ENCODE peak calls at places on chromosomes 1 and 21, in four cellular contexts. G, F, N and Q are unnamed samples. For H3K27me3, the result is how much of the 10 kb centered on the place peaks cover.

GRCh38 chr1:230879781-230880180 is 11.5 kb upstream of the C1orf198 start:
- DNase-seq in G (no peak), F (no peak), N (no peak), Q (no peak)

GRCh38 chr1:112575154-112575804 is 43.7 kb downstream of the ST7L start:
- DNase-seq in G (no peak), F (no peak), N (no peak), Q (no peak)

GRCh38 chr1:55040953-55041494 is 1.7 kb downstream of the PCSK9 start:
- DNase-seq in G (no peak), F (no peak), N (no peak), Q (no peak)

GRCh38 chr1:69038379-69038778 is 529.3 kb upstream of the LRRC7 start:
- DNase-seq in G (no peak), F (no peak), N (no peak), Q (no peak)

GRCh38 chr1:207676153-207676552 is 31.2 kb downstream of the CR1L start:
- DNase-seq in G (no peak), F (no peak), N (no peak), Q (no peak)

GRCh38 chr1:94955767-94956632 is 29.1 kb upstream of the CNN3 start:
- DNase-seq in G (no peak), F (no peak), N (peak), Q (no peak)

GRCh38 chr1:181139631-181140051 is 51.1 kb downstream of the IER5 start:
- DNase-seq in G (no peak), F (no peak), N (no peak), Q (no peak)

GRCh38 chr21:39518845-39519205 is 67.1 kb downstream of the SH3BGR start:
- DNase-seq in G (no peak), F (no peak), N (no peak), Q (no peak)

GRCh38 chr1:49995734-49996133 is 28.0 kb downstream of the AGBL4 start:
- DNase-seq in G (no peak), F (no peak), N (no peak), Q (no peak)

GRCh38 chr21:34243562-34243961 is 120.2 kb upstream of the KCNE2 start:
- DNase-seq in G (peak), F (no peak), N (no peak), Q (no peak)

GRCh38 chr1:151811181-151811580 is 6.0 kb upstream of the LINGO4 start:
- DNase-seq in G (no peak), F (no peak), N (no peak), Q (no peak)

GRCh38 chr1:117886101-117886795 is 43.2 kb downstream of the GDAP2 start:
- DNase-seq in G (no peak), F (no peak), N (no peak), Q (no peak)

GRCh38 chr1:154992721-154993571 is 440 bp upstream of the LENEP start:
- DNase-seq in G (no peak), F (no peak), N (peak), Q (peak)

GRCh38 chr1:196152975-196153374 is 455.3 kb downstream of the KCNT2 start:
- DNase-seq in G (no peak), F (no peak), N (no peak), Q (no peak)

GRCh38 chr1:107247679-107248078 is 106.8 kb downstream of the NTNG1 start:
- DNase-seq in G (no peak), F (no peak), N (no peak), Q (no peak)

GRCh38 chr1:70024272-70024671 is 181.1 kb downstream of the LRRC40 start:
- DNase-seq in G (no peak), F (no peak), N (no peak), Q (no peak)

GRCh38 chr1:26981146-26981846 is 12.2 kb upstream of the TRNP1 start:
- DNase-seq in G (no peak), F (no peak), N (no peak), Q (no peak)

GRCh38 chr1:22295396-22295795 is 152.5 kb upstream of the WNT4 start:
- DNase-seq in G (no peak), F (no peak), N (no peak), Q (no peak)
- H3K27me3 ChIP-seq in G (under half), F (under half), N (under half), Q (under half)

GRCh38 chr1:205590777-205591513 is 40.9 kb downstream of the ELK4 start:
- DNase-seq in G (no peak), F (no peak), N (no peak), Q (no peak)
- H3K27ac ChIP-seq in G (no peak), F (no peak), N (no peak), Q (no peak)

DNA sequence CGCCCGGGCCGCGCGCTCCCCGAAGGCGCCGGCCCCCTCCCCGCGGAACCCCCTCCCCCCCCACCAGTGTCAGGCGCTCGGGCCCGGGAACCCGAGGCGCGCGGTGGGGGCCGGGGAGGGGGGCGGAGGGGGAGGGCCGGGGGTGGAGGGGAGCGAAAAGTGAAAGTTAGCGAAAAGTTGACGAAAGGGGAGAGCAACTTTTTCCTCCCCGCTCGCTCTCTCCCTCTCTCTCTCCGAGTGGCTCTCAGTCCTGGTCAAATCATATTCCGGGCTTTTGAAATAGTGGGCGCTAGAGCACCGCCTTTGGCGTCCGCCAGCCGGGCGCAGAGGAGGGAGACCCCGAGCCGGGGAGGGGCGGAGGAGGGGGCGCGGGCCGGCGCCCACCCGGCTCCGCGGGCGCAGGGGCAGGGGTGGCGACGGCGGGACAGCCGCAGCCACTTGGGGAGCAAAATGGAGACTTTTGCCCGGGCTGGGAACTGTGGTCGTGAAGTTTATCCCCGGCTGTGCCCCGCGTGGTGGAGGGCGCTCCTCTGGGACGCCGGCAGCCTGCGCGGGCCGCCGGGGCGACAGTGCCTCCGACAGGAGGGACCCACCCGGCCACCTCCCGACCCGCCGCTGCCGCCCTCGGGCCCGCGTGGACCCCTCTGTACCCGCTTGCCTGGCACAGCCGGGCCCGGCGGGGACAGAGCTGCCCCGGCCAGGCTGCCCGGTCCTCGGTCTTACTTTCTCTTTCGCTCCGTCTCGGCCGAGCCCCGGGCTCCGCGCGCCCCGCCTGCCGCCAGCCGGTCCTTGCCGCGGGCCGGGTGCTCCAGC is 694 bp downstream of the PRDM16 start:
- DNase-seq in G (peak), F (no peak), N (peak), Q (peak)
- H3K27me3 ChIP-seq in G (under half), F (under half), N (under half), Q (half or more)

GRCh38 chr1:209643295-209644020 is 8.8 kb downstream of the LAMB3 start:
- DNase-seq in G (peak), F (no peak), N (peak), Q (peak)

GRCh38 chr1:209645574-209646452 is 6.4 kb downstream of the LAMB3 start:
- DNase-seq in G (no peak), F (no peak), N (peak), Q (no peak)

GRCh38 chr1:209646558-209646957 is 5.7 kb downstream of the LAMB3 start:
- DNase-seq in G (no peak), F (no peak), N (no peak), Q (no peak)

GRCh38 chr1:209642817-209643216 is 9.4 kb downstream of the LAMB3 start:
- DNase-seq in G (no peak), F (no peak), N (no peak), Q (no peak)

DNA sequence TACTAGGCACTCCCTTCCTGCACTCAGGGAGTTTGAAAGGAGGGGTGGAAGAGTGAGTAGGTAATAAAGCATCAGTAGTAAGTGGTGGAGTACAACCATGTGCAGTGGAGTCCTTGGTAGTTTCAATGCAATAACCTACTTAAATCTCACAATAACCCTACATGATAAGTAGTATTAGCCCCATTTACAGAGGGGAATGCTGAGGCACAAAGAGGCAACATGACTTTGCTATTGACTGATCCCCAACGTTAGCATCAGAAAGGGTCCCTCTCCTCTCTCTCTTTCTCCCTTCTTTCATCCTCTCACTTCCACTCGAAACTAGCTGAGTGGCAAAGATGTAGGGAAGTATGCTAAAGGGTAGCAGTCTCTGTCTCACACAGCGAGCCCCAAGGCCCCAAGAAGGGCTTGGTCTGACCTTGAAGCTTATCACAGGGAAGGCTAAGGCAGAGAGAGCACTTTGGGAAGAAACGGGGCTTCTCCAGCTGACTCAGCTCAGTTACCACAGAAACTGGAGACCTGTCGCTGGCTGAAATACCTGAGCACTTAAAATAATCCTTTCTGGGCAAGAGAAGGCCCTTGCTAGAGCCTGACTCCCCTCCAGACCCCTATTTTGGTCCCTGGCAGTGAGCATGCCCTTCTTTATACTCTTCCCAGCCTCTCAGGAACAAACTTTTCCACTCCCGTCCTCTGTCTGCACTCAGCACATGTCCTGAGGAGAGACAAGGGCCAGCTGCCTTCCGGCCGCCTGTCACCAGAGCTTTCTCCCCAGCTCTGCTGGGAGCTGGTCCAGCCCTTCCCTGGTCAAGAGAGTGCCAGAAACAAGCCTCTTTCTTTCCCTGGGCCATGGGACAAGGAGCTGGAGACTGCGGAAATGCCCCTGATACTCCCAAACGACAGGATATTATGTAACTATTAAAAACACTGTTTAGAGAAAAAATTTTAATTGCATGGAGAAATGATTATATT is 10.7 kb downstream of the LAMB3 start:
- DNase-seq in G (peak), F (no peak), N (peak), Q (peak)
- H3K27ac ChIP-seq in G (peak), F (peak), N (peak), Q (peak)